ENCODE peak calls at places on chromosomes 2 and 18, in ten cellular contexts. B, F, Q, S, X, V, L, A, H and D are unnamed samples.

GRCh38 chr2:165239230-165239629 is at the start of gene SCN2A:
- DNase-seq in B (peak), F (peak), Q (no peak), S (peak), X (peak), V (peak), L (peak), A (peak), H (peak), D (no peak)

GRCh38 chr18:80157708-80158343 is 48.8 kb downstream of the ADNP2 start:
- DNase-seq in B (peak), F (peak), Q (peak), S (peak), X (peak), V (peak), L (peak), A (peak), H (peak), D (peak)

GRCh38 chr18:42675810-42676209 is 439.7 kb downstream of the RIT2 start:
- DNase-seq in B (no peak), F (no peak), Q (no peak), S (no peak), X (no peak), V (no peak), L (no peak), A (no peak), H (no peak), D (no peak)

GRCh38 chr2:187553908-187554703 is at the start of gene TFPI:
- DNase-seq in B (no peak), F (peak), Q (no peak), S (no peak), X (peak), V (peak), L (peak), A (peak), H (no peak), D (peak)

GRCh38 chr2:63058149-63058741 is 7.6 kb downstream of the OTX1 start:
- DNase-seq in B (peak), F (no peak), Q (peak), S (peak), X (peak), V (no peak), L (no peak), A (peak), H (no peak), D (no peak)

GRCh38 chr2:100291152-100291970 is 30.9 kb downstream of the LONRF2 start:
- DNase-seq in B (peak), F (peak), Q (peak), S (no peak), X (peak), V (peak), L (peak), A (peak), H (peak), D (peak)

GRCh38 chr2:219406861-219407230 is 11.3 kb upstream of the DES start:
- DNase-seq in B (no peak), F (peak), Q (no peak), S (no peak), X (peak), V (no peak), L (no peak), A (peak), H (no peak), D (no peak)

GRCh38 chr18:63236417-63236816 is 83.2 kb downstream of the BCL2 start:
- DNase-seq in B (no peak), F (no peak), Q (no peak), S (no peak), X (no peak), V (no peak), L (peak), A (no peak), H (no peak), D (no peak)

GRCh38 chr2:101330253-101330921 is 21.9 kb upstream of the RNF149 start:
- DNase-seq in B (no peak), F (peak), Q (peak), S (no peak), X (no peak), V (no peak), L (peak), A (no peak), H (no peak), D (no peak)

GRCh38 chr2:15912203-15912602 is 28.1 kb upstream of the MYCN start:
- DNase-seq in B (no peak), F (peak), Q (no peak), S (no peak), X (peak), V (no peak), L (peak), A (peak), H (peak), D (peak)

GRCh38 chr2:160696061-160696452 is 202.4 kb upstream of the RBMS1 start:
- DNase-seq in B (no peak), F (no peak), Q (no peak), S (no peak), X (no peak), V (no peak), L (no peak), A (no peak), H (no peak), D (no peak)

GRCh38 chr2:205769494-205769848 is 87.2 kb downstream of the NRP2 start:
- DNase-seq in B (no peak), F (peak), Q (no peak), S (no peak), X (peak), V (no peak), L (no peak), A (peak), H (no peak), D (no peak)

GRCh38 chr2:179104736-179105135 is 54.8 kb upstream of the CCDC141 start:
- DNase-seq in B (no peak), F (peak), Q (no peak), S (no peak), X (peak), V (no peak), L (no peak), A (peak), H (no peak), D (no peak)

GRCh38 chr2:15718944-15719323 is 127.3 kb downstream of the DDX1 start:
- DNase-seq in B (no peak), F (no peak), Q (no peak), S (no peak), X (no peak), V (no peak), L (no peak), A (no peak), H (no peak), D (no peak)

DNA sequence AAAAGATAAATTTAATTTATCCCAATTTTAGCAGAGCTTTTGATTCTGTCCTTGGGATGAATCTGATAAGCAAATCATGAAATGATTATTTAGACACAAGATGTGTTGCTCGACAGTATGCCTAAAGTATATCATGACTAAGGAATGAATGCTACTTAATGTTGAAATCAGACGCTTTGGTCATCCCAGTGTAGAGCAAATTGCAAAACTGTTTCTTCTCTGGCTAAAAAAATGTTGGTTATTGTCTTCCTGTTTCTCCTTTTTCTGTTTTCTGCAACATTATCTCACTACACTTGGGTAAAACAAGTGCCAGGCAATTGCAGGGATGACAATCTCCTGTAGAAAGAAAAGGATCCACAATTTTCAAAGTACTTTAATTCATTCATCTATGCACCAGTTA is 66.4 kb downstream of the BABAM2 start:
- DNase-seq in B (no peak), F (peak), Q (no peak), S (no peak), X (peak), V (no peak), L (no peak), A (peak), H (peak), D (no peak)
- H3K27ac ChIP-seq in B (no peak), F (no peak), Q (no peak), S (no peak), X (peak), V (no peak), L (peak), A (no peak), H (no peak), D (no peak)

DNA sequence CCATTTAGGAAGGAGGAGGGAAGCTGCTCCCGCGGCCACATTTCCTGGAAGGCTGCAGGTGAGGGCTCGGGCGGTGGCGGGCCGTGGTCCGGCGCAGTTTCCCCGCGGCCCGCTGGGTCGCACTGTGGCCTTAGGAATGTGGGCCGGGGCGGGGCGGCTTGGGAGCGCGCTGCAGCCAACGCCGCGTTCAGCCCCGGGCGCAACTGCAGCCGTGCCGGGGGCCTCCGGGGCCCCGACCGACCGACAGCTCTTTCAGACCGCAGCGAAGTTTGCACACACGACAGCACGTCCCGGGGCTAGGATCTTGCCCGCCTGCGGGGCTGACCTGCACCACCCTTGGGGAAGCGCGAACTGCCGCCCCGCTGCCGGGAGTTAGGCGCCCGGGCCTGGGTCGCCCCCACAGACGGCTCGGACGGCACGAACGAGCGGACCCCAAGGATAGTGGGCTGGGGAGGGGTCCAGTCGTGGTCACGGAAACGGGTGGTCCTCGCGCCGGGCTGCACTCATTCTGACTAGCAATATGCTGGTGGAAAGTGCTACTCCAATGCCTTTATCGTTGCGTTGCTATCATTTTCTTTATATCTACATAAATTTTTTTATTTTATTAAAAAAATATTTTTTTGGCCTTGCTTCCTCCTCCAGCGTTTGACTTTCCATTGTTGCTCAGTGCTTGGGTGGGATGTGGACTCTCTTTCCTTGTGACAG is 70.0 kb upstream of the DLX2 start:
- DNase-seq in B (peak), F (peak), Q (peak), S (peak), X (peak), V (peak), L (peak), A (peak), H (peak), D (peak)
- H3K27ac ChIP-seq in B (no peak), F (no peak), Q (no peak), S (no peak), X (no peak), V (no peak), L (no peak), A (no peak), H (peak), D (no peak)

DNA sequence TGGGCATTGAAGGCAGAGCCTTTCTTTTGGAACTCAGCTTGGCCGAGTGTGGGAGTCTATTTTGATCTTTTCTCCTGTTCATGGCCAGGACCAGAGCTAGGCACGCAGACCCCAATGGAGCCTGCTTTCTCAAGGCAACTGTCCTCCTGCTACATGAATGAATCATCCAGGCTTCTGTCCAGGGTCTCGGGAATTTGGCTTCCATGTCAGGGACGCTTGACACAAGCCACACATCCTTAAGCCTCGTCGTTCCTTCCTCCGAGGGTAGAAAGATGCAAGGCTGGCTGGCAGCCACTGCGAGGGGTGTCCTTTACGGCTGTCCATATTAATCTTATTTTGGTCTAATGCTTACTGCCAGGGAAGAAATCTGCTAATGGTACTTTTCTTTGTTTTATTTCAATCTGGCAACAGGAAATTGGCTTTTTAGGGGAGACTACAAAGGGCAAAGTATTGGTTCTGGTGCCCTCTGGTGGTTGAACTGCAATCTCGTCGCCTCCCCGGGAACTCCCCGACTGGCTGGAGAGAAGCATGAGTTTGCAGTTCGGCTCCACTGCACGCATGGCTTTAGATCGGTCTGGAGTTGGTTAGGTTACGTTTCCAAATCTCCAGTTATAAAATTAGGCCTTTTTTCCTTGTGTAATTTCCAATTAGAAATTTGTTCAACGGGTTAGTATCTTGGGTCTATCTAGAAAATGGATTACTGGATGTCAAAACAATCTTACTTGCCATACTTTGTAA is 135.2 kb downstream of the ALPK2 start:
- DNase-seq in B (peak), F (peak), Q (peak), S (peak), X (peak), V (peak), L (peak), A (peak), H (peak), D (peak)
- H3K27ac ChIP-seq in B (no peak), F (peak), Q (no peak), S (no peak), X (peak), V (no peak), L (no peak), A (no peak), H (no peak), D (peak)

GRCh38 chr2:39981877-39982276 is 202.8 kb upstream of the THUMPD2 start:
- DNase-seq in B (peak), F (no peak), Q (no peak), S (no peak), X (peak), V (no peak), L (no peak), A (no peak), H (no peak), D (no peak)
- H3K27ac ChIP-seq in B (no peak), F (no peak), Q (no peak), S (no peak), X (no peak), V (no peak), L (no peak), A (no peak), H (no peak), D (no peak)

GRCh38 chr2:215171826-215172225 is 33.4 kb upstream of the ABCA12 start:
- DNase-seq in B (no peak), F (no peak), Q (no peak), S (no peak), X (no peak), V (no peak), L (no peak), A (no peak), H (no peak), D (no peak)

GRCh38 chr2:215171151-215171550 is 32.7 kb upstream of the ABCA12 start:
- DNase-seq in B (no peak), F (peak), Q (no peak), S (no peak), X (peak), V (no peak), L (no peak), A (peak), H (peak), D (no peak)
- H3K27ac ChIP-seq in B (no peak), F (no peak), Q (no peak), S (no peak), X (no peak), V (no peak), L (no peak), A (no peak), H (no peak), D (no peak)

DNA sequence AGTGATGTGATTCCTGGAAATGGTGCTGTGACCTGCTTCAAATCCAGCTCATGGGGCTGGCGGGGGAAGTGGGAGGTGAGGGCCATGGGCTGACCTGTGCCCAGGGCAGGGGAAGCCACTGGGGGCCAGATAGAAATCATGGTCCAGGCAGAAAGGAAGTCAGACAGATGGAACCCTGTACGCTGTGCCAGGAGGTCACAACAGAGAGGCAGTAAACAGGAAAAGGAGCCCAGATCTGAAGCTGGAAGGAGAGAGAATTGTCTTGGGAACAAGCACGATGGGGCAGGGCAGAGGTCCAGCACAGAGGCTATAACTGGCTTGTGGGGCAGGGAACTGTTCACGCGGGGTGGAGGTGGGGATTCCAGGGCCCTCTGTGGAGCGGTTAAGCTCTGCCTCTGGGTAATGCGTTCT is 76.0 kb downstream of the RNF144A start:
- DNase-seq in B (peak), F (peak), Q (no peak), S (no peak), X (no peak), V (no peak), L (peak), A (no peak), H (no peak), D (no peak)
- H3K27ac ChIP-seq in B (peak), F (no peak), Q (no peak), S (no peak), X (no peak), V (no peak), L (peak), A (no peak), H (no peak), D (no peak)

GRCh38 chr18:38497281-38497680 is 931.7 kb upstream of the CELF4 start:
- DNase-seq in B (no peak), F (no peak), Q (no peak), S (no peak), X (no peak), V (no peak), L (no peak), A (no peak), H (peak), D (no peak)

DNA sequence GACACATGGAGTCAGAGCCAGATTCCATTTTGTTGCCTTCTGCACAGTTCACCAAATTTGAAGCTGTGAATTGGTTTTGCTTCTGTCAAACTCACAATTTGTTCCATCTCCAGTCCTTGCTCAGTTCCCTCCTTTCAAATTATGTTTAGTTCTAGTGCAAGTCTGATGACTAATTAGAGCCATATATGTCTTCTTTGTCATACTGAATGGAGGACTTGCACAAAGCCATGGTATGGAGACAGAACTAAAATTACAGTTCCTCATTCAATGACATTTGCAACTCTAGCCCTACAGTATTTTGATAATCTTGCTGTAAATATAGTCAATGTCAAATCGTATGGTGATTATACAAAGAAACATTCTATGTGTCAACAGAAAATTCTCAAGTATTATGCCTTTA is 936.9 kb upstream of the CELF4 start:
- DNase-seq in B (no peak), F (no peak), Q (no peak), S (no peak), X (no peak), V (no peak), L (no peak), A (no peak), H (no peak), D (no peak)
- H3K27ac ChIP-seq in B (no peak), F (no peak), Q (no peak), S (no peak), X (no peak), V (no peak), L (no peak), A (no peak), H (no peak), D (no peak)

DNA sequence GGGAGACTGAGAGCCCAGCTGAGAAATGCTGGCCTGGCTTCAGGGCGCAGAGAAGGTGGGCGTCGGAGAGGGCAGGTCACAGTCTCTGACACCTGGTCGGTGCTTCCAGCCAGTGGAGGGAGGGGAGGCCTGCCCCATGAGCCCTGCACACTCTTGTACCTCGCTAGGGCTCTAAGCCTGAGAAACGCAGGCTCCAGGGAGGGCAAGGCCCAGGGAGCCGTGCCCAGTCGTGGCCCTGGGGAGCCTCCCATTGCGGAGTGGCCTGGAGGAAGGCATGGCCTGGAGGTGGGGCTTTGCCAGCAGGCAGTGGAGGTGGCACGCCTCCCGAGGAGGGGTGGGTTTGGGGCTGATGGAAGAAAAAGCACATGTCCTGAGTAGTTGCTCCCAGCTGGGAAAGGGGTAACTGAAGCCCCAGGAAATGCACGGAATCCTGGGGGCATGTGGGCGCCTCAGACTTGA is 39.0 kb downstream of the MTERF4 start:
- DNase-seq in B (peak), F (no peak), Q (peak), S (no peak), X (no peak), V (no peak), L (peak), A (no peak), H (no peak), D (peak)
- H3K27ac ChIP-seq in B (no peak), F (no peak), Q (no peak), S (no peak), X (no peak), V (no peak), L (no peak), A (no peak), H (no peak), D (no peak)

GRCh38 chr2:235523021-235523420 is 29.2 kb downstream of the AGAP1 start:
- DNase-seq in B (no peak), F (no peak), Q (no peak), S (no peak), X (no peak), V (no peak), L (no peak), A (no peak), H (no peak), D (no peak)
- H3K27ac ChIP-seq in B (no peak), F (no peak), Q (no peak), S (no peak), X (no peak), V (no peak), L (no peak), A (no peak), H (no peak), D (no peak)

DNA sequence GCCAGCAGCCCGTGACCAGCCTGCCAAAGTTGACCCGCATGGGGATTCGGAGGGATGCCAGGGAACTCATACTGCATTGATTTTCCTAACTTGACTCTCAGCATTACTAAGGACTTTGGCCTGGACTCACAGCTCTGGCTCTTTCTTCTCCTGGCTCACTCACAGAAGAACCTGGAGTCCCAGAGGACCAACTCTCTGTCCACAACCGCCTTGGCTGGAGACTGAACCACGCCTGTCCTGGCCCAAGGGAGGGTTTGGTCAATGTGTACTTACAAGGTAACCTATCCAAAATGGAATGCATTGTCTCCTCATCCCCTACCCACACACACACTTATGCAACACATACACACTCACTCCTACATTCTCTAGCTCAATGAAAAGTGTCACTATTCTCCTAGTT is 135.6 kb upstream of the KLHL29 start:
- DNase-seq in B (no peak), F (no peak), Q (no peak), S (no peak), X (peak), V (no peak), L (no peak), A (no peak), H (no peak), D (no peak)
- H3K27ac ChIP-seq in B (no peak), F (no peak), Q (no peak), S (no peak), X (peak), V (no peak), L (no peak), A (no peak), H (no peak), D (no peak)